ENCODE peak calls at places on chromosome 15, in four cellular contexts. O is WTC11, H is K562, F is HepG2. X is an unnamed sample.

GRCh38 chr15:47885921-47886320 is 168.6 kb downstream of the SEMA6D start:
- DNase-seq in H (no peak), O (no peak), F (no peak), X (no peak)

GRCh38 chr15:84859143-84859542 is 25.3 kb upstream of the SLC28A1 start:
- DNase-seq in F (no peak), O (no peak), H (no peak), X (no peak)

GRCh38 chr15:52778457-52778856 is 11.7 kb downstream of the ONECUT1 start:
- DNase-seq in F (no peak), O (no peak), H (no peak), X (no peak)

GRCh38 chr15:64148168-64148567 is 3.4 kb upstream of the SNX22 start:
- DNase-seq in F (no peak), O (no peak), H (no peak), X (no peak)

GRCh38 chr15:46589088-46589487 is 954.3 kb downstream of the SQOR start:
- DNase-seq in H (no peak), O (no peak), F (no peak), X (no peak)

GRCh38 chr15:27449041-27449440 is 478.1 kb downstream of the GABRG3 start:
- DNase-seq in F (no peak), H (no peak), O (no peak), X (no peak)

GRCh38 chr15:74768771-74769342 is 13.0 kb upstream of the CSK start:
- DNase-seq in H (peak), O (peak), F (peak), X (no peak)

GRCh38 chr15:63628123-63628822 is 31.1 kb downstream of the FBXL22 start:
- DNase-seq in H (no peak), O (no peak), F (no peak), X (no peak)

GRCh38 chr15:95996494-95996893 is 334.0 kb upstream of the NR2F2 start:
- DNase-seq in F (no peak), O (no peak), H (no peak), X (no peak)

GRCh38 chr15:85704021-85704420 is 90.7 kb downstream of the KLHL25 start:
- DNase-seq in F (no peak), H (no peak), O (no peak), X (no peak)

GRCh38 chr15:27535445-27536129 is 563.5 kb downstream of the OCA2 start:
- DNase-seq in O (no peak), H (no peak), F (no peak), X (no peak)

GRCh38 chr15:90598053-90598577 is 68.4 kb downstream of the CRTC3 start:
- DNase-seq in O (peak), F (peak), H (peak), X (peak)

GRCh38 chr15:80931191-80931590 is 58.4 kb downstream of the MESD start:
- DNase-seq in F (no peak), H (no peak), O (no peak), X (no peak)

GRCh38 chr15:68228143-68228970 is 1.2 kb downstream of the CLN6 start:
- DNase-seq in F (no peak), O (no peak), H (peak), X (no peak)

GRCh38 chr15:101841656-101842055 is 29.7 kb downstream of the OR4F15 start:
- DNase-seq in F (no peak), H (no peak), O (no peak), X (no peak)

GRCh38 chr15:70528270-70528706 is 235.1 kb downstream of the UACA start:
- DNase-seq in F (peak), O (no peak), H (no peak), X (peak)

GRCh38 chr15:59678171-59678570 is 10.9 kb downstream of the BNIP2 start:
- DNase-seq in H (no peak), F (no peak), O (no peak), X (no peak)

GRCh38 chr15:92035961-92036360 is 182.5 kb downstream of the SLCO3A1 start:
- DNase-seq in F (no peak), H (no peak), O (no peak), X (no peak)

GRCh38 chr15:54566654-54567053 is 588.4 kb downstream of the UNC13C start:
- DNase-seq in F (no peak), O (no peak), H (no peak), X (no peak)

GRCh38 chr15:33344111-33344510 is 33.3 kb downstream of the RYR3 start:
- DNase-seq in O (no peak), F (no peak), H (no peak), X (peak)

GRCh38 chr15:100201376-100202280 is 140.1 kb downstream of the ADAMTS17 start:
- DNase-seq in O (no peak), H (no peak), F (no peak), X (peak)
- TF ChIP-seq CBFB in O (no peak), H (no peak), F (no peak), X (no peak)

DNA sequence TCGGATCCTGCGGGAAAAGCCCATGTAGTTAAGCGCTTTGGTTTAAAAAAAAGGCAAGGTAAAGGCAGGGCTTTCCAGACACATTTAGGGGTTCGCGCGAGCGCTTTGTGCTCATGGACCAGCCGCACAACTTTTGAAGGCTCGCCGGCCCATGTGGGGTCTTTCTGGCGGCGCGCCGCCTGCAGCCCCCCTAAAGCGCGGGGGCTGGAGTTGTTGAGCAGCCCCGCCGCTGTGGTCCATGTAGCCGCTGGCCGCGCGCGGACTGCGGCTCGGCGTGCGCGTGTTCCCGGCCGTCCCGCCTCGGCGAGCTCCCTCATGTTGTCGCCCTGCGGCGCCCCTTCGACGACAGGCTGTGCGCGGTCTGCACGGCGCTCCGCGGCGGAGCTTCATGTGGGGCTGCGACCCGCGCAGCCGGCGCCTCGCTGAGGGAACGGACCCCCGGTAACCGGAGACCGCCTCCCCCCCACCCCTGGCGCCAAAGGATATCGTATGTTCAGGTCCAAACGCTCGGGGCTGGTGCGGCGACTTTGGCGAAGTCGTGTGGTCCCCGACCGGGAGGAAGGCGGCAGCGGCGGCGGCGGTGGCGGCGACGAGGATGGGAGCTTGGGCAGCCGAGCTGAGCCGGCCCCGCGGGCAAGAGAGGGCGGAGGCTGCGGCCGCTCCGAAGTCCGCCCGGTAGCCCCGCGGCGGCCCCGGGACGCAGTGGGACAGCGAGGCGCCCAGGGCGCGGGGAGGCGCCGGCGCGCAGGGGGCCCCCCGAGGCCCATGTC is 919 bp downstream of the SMAD6 start:
- DNase-seq in O (peak), F (no peak), H (no peak), X (no peak)
- TF ChIP-seq CBFB in O (no peak), F (no peak), H (no peak), X (no peak)

GRCh38 chr15:39795486-39795885 is 12.8 kb upstream of the FSIP1 start:
- DNase-seq in H (no peak), F (no peak), O (no peak), X (no peak)

GRCh38 chr15:39793923-39794322 is 11.3 kb upstream of the FSIP1 start:
- DNase-seq in O (no peak), H (no peak), F (no peak), X (no peak)

GRCh38 chr15:39792025-39792893 is 9.6 kb upstream of the FSIP1 start:
- DNase-seq in F (no peak), H (no peak), O (no peak), X (no peak)

GRCh38 chr15:39794970-39795369 is 12.3 kb upstream of the FSIP1 start:
- DNase-seq in H (no peak), F (no peak), O (no peak), X (no peak)

GRCh38 chr15:39792954-39793353 is 10.3 kb upstream of the FSIP1 start:
- DNase-seq in H (no peak), F (no peak), O (no peak), X (no peak)
- TF ChIP-seq CBFB in H (no peak), F (no peak), O (no peak), X (no peak)

GRCh38 chr15:67105065-67105951 is 39.9 kb downstream of the SMAD3 start:
- DNase-seq in F (peak), H (no peak), O (no peak), X (no peak)
- TF ChIP-seq CBFB in F (no peak), H (no peak), O (no peak), X (no peak)

DNA sequence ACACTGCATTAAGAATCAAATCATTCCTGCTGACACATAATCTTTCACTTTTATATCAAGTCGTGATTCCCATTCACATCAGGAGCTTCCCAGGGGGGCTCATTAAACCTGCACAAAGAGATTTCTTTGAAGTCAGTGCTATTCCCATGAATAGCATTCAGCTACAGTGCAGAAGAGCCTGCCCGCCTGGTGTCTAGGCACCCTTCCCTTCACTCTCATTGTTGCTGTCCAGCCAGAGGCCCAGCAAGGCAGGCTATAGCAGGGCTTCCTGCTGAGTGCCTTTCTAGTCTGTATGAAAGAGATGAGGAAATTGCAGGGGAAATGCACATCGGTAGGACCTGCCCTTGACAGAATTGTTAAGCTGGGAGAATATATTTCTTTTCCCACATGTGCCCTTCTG is 4.5 kb upstream of the GJD2 start:
- DNase-seq in H (no peak), O (no peak), F (no peak), X (no peak)
- TF ChIP-seq CBFB in H (no peak), O (no peak), F (no peak), X (no peak)

DNA sequence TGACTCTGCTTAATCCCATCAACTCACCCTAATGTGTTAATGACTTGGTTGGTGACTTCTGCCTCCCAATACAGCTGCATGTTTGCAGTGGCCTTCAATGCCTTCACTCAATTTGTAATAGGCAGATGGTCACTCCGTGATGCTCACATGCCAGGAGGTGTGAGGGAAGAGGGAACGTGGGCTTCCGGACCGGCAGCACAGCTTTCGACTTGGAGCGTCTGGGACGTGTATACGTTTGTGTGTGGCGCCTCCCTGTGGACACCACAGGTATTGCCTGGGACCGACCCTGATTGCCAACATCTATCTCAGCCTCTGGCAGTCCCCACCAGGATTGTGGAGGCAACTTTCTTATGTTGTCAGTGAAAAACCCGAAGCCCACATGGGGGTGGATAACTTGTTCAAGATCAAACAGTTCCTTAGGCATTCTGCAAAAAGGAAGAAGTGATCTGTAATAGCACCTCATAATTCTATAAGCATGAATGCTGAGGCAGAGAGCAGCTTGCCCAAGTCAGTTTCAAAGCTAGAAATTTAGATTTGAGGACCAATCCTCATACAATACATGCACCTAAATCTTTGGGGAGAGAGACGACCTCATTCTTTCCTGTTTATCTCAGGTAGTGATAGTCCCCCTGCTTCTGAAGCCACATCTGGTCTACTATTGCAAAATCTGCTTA is 16.9 kb downstream of the MRPL46 start:
- DNase-seq in H (peak), F (peak), O (peak), X (no peak)
- TF ChIP-seq CBFB in H (no peak), F (no peak), O (no peak), X (no peak)

GRCh38 chr15:69493406-69493805 is 40.8 kb downstream of the RPLP1 start:
- DNase-seq in H (no peak), O (no peak), F (no peak), X (no peak)

GRCh38 chr15:69484837-69485236 is 32.2 kb downstream of the RPLP1 start:
- DNase-seq in O (no peak), F (no peak), H (no peak), X (no peak)

GRCh38 chr15:69491051-69491505 is 38.5 kb downstream of the RPLP1 start:
- DNase-seq in O (no peak), F (no peak), H (no peak), X (no peak)

GRCh38 chr15:69489101-69489571 is 36.5 kb downstream of the RPLP1 start:
- DNase-seq in O (no peak), F (no peak), H (no peak), X (no peak)

DNA sequence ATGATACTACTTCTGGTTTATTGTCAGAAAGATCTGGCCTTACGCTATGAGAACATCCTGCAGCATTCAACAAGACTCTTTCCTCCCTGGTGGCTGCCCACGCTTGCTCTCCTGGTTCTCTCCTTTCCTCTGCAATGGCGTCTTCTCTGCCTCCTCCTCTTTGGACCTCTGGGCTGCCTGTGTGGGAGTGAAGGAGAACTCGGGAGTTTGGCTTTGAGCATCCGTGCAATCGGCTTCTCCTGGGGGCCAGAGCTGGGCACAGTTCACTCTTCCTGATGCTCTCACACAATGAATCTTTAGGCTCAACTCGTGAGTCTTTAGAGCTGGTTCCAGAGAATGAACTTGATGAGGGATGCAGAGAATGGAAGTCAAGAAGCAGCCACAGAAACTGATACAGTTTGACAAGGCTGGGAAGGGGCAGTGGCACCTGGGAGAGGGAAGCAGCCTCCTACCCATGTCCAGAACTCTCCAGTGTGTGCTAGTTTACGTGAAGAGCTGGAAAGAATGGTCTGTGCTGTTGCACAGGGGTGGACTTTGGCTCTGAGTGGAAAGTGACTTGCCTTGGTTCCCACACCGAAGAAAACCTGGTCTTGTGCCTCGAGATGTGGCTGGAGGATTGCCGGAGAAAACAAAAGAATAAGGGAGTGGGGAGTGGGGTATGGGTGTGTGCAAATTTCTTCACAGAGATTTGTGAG is 37.9 kb downstream of the RPLP1 start:
- DNase-seq in F (no peak), H (no peak), O (no peak), X (no peak)
- TF ChIP-seq CBFB in F (no peak), H (no peak), O (no peak), X (no peak)

GRCh38 chr15:41503669-41504010 is 10.0 kb downstream of the ITPKA start:
- DNase-seq in H (no peak), O (no peak), F (no peak), X (no peak)

GRCh38 chr15:41501961-41502786 is 8.5 kb downstream of the ITPKA start:
- DNase-seq in F (no peak), H (no peak), O (no peak), X (no peak)

GRCh38 chr15:41502787-41503668 is 9.4 kb downstream of the ITPKA start:
- DNase-seq in F (no peak), H (no peak), O (peak), X (no peak)

GRCh38 chr15:41499109-41499851 is 5.6 kb downstream of the ITPKA start:
- DNase-seq in F (no peak), O (no peak), H (no peak), X (no peak)

GRCh38 chr15:41501191-41501917 is 7.7 kb downstream of the ITPKA start:
- DNase-seq in F (no peak), H (no peak), O (peak), X (no peak)
- TF ChIP-seq CBFB in F (no peak), H (no peak), O (no peak), X (no peak)

X was measured in GM12878.